ENCODE peak calls at places on chromosomes 7 and 10, in six cellular contexts. E, M, O, F, G and C are unnamed samples.

GRCh38 chr10:6694447-6695155 is 114.5 kb upstream of the PRKCQ start:
- DNase-seq in E (no peak), M (no peak), O (no peak), F (no peak), G (peak), C (no peak)

GRCh38 chr10:14063531-14064317 is 267.0 kb downstream of the FRMD4A start:
- DNase-seq in E (no peak), M (no peak), O (no peak), F (peak), G (no peak), C (no peak)

GRCh38 chr10:3848005-3848767 is 63.2 kb upstream of the KLF6 start:
- DNase-seq in E (no peak), M (no peak), O (no peak), F (no peak), G (no peak), C (no peak)

GRCh38 chr7:45085619-45086200 is 3.1 kb downstream of the NACAD start:
- DNase-seq in E (no peak), M (no peak), O (peak), F (no peak), G (no peak), C (no peak)

GRCh38 chr7:17275749-17276671 is 22.4 kb upstream of the AHR start:
- DNase-seq in E (peak), M (no peak), O (no peak), F (peak), G (no peak), C (no peak)

GRCh38 chr10:25875555-25876165 is 58.4 kb upstream of the MYO3A start:
- DNase-seq in E (peak), M (peak), O (no peak), F (peak), G (peak), C (peak)

GRCh38 chr7:101222275-101222830 is 4.4 kb downstream of the ZNHIT1 start:
- DNase-seq in E (no peak), M (no peak), O (no peak), F (no peak), G (no peak), C (no peak)

GRCh38 chr7:131765575-131765974 is 209.1 kb upstream of the PODXL start:
- DNase-seq in E (no peak), M (no peak), O (no peak), F (no peak), G (no peak), C (no peak)

GRCh38 chr10:22552888-22553378 is 161.4 kb downstream of the PIP4K2A start:
- DNase-seq in E (no peak), M (no peak), O (no peak), F (no peak), G (no peak), C (no peak)

GRCh38 chr7:55177068-55177530 is 158.3 kb downstream of the EGFR start:
- DNase-seq in E (no peak), M (no peak), O (no peak), F (peak), G (no peak), C (no peak)

GRCh38 chr7:101021703-101022102 is 1.8 kb downstream of the MUC17 start:
- DNase-seq in E (no peak), M (no peak), O (no peak), F (no peak), G (no peak), C (no peak)

GRCh38 chr7:140889150-140889549 is 35.6 kb downstream of the BRAF start:
- DNase-seq in E (no peak), M (no peak), O (no peak), F (no peak), G (no peak), C (no peak)

GRCh38 chr7:30879139-30880089 is 32.2 kb upstream of the AQP1 start:
- DNase-seq in E (no peak), M (no peak), O (no peak), F (no peak), G (no peak), C (no peak)

GRCh38 chr7:126727930-126728331 is 524.8 kb downstream of the GRM8 start:
- DNase-seq in E (peak), M (no peak), O (no peak), F (no peak), G (peak), C (no peak)

GRCh38 chr10:17537281-17537680 is 79.9 kb downstream of the HACD1 start:
- DNase-seq in E (no peak), M (no peak), O (no peak), F (no peak), G (no peak), C (no peak)

GRCh38 chr10:54800677-54801480 is at the start of gene PCDH15:
- DNase-seq in E (peak), M (peak), O (no peak), F (no peak), G (no peak), C (no peak)

GRCh38 chr7:98278936-98279335 is 2.5 kb upstream of the BRI3 start:
- DNase-seq in E (no peak), M (no peak), O (no peak), F (no peak), G (no peak), C (no peak)

GRCh38 chr10:48251152-48251524 is 23.4 kb downstream of the FRMPD2 start:
- DNase-seq in E (no peak), M (no peak), O (no peak), F (no peak), G (no peak), C (no peak)

GRCh38 chr7:20330797-20331230 is at the start of gene ITGB8:
- DNase-seq in E (peak), M (no peak), O (no peak), F (no peak), G (no peak), C (no peak)

GRCh38 chr7:142804715-142805114 is 33.9 kb downstream of the PRSS2 start:
- DNase-seq in E (no peak), M (no peak), O (no peak), F (no peak), G (peak), C (peak)

GRCh38 chr7:151647874-151648273 is 128.2 kb upstream of the RHEB start:
- DNase-seq in E (no peak), M (no peak), O (no peak), F (peak), G (no peak), C (no peak)

GRCh38 chr10:24651923-24652322 is 71.8 kb downstream of the ARHGAP21 start:
- DNase-seq in E (no peak), M (no peak), O (no peak), F (no peak), G (no peak), C (no peak)

GRCh38 chr10:51397695-51398094 is 301.7 kb downstream of the CSTF2T start:
- DNase-seq in E (peak), M (no peak), O (no peak), F (peak), G (no peak), C (no peak)

GRCh38 chr7:69599211-69599878 is 1.1 kb downstream of the AUTS2 start:
- DNase-seq in E (no peak), M (peak), O (no peak), F (no peak), G (no peak), C (no peak)

GRCh38 chr10:23530079-23530478 is 91.2 kb downstream of the OTUD1 start:
- DNase-seq in E (peak), M (no peak), O (no peak), F (no peak), G (no peak), C (no peak)

GRCh38 chr7:137454169-137455166 is 110.9 kb upstream of the PTN start:
- DNase-seq in E (peak), M (no peak), O (no peak), F (peak), G (no peak), C (no peak)

GRCh38 chr7:111049971-111050680 is 40.8 kb upstream of the LRRN3 start:
- DNase-seq in E (no peak), M (no peak), O (no peak), F (no peak), G (no peak), C (no peak)

GRCh38 chr7:45102785-45103712 is 8.4 kb downstream of the TBRG4 start:
- DNase-seq in E (no peak), M (no peak), O (no peak), F (no peak), G (no peak), C (no peak)